ENCODE peak calls at places on chromosomes 16 and 17, in six cellular contexts. G is uterus, X is transverse colon, C is IMR-90, J is sigmoid colon, Z is vagina. W is an unnamed sample. For H3K4me1, the result is how much of the 10 kb centered on the place peaks cover.

GRCh38 chr16:55368205-55368604 is 44.2 kb downstream of the IRX6 start:
- DNase-seq in X (no peak), C (no peak), G (no peak), J (no peak), Z (no peak), W (no peak)

GRCh38 chr17:75319818-75320691 is 30.8 kb upstream of the SLC25A19 start:
- DNase-seq in J (no peak), X (peak), C (peak), G (no peak), Z (no peak), W (no peak)

GRCh38 chr17:19857640-19858039 is 10.1 kb downstream of the ULK2 start:
- DNase-seq in C (no peak), G (no peak), J (no peak), X (no peak), Z (no peak), W (no peak)

GRCh38 chr16:46649571-46649970 is 28.4 kb upstream of the SHCBP1 start:
- DNase-seq in G (peak), Z (no peak), J (peak), X (peak), C (peak), W (no peak)

GRCh38 chr17:49955157-49955556 is 13.8 kb upstream of the DLX4 start:
- DNase-seq in G (no peak), J (no peak), Z (no peak), C (no peak), X (no peak), W (no peak)

GRCh38 chr17:70024253-70024652 is 50.8 kb upstream of the KCNJ16 start:
- DNase-seq in Z (no peak), C (peak), G (no peak), J (no peak), X (no peak), W (no peak)

GRCh38 chr16:8251298-8251697 is 339.0 kb downstream of the TMEM114 start:
- DNase-seq in C (no peak), X (no peak), G (no peak), J (no peak), Z (no peak), W (no peak)

GRCh38 chr16:10081201-10081940 is 100.9 kb downstream of the GRIN2A start:
- DNase-seq in J (no peak), C (no peak), G (no peak), Z (no peak), X (no peak), W (no peak)

GRCh38 chr17:47968836-47969235 is 2.1 kb upstream of the CDK5RAP3 start:
- DNase-seq in Z (no peak), G (no peak), X (no peak), J (no peak), C (peak), W (no peak)

GRCh38 chr17:49545007-49545660 is 30.5 kb upstream of the NXPH3 start:
- DNase-seq in X (no peak), C (no peak), J (no peak), Z (no peak), G (no peak), W (no peak)

GRCh38 chr17:75301031-75301430 is 11.8 kb upstream of the SLC25A19 start:
- DNase-seq in X (no peak), J (no peak), G (no peak), Z (no peak), C (no peak), W (no peak)

GRCh38 chr16:28295213-28295612 is 2.9 kb downstream of the SBK1 start:
- DNase-seq in X (no peak), G (no peak), J (no peak), C (no peak), Z (no peak), W (no peak)

GRCh38 chr16:30068750-30069574 is 3.4 kb downstream of the ALDOA start:
- DNase-seq in J (no peak), Z (no peak), G (no peak), C (no peak), X (peak), W (no peak)

GRCh38 chr16:17053536-17054160 is 417.1 kb downstream of the XYLT1 start:
- DNase-seq in X (no peak), C (no peak), Z (no peak), G (no peak), J (no peak), W (no peak)

GRCh38 chr16:82129881-82130280 is 40.1 kb downstream of the MPHOSPH6 start:
- DNase-seq in X (no peak), C (no peak), G (no peak), J (no peak), Z (no peak), W (peak)

GRCh38 chr17:59381716-59382570 is 50.5 kb downstream of the YPEL2 start:
- DNase-seq in X (peak), G (peak), J (peak), Z (no peak), C (no peak), W (no peak)

GRCh38 chr17:13609953-13610352 is 8.2 kb upstream of the HS3ST3A1 start:
- DNase-seq in Z (no peak), C (no peak), J (no peak), G (no peak), X (no peak), W (no peak)

GRCh38 chr16:17364319-17365210 is 106.2 kb downstream of the XYLT1 start:
- DNase-seq in J (no peak), Z (no peak), G (peak), C (peak), X (no peak), W (no peak)

GRCh38 chr16:84507011-84507982 is 2.8 kb upstream of the MEAK7 start:
- DNase-seq in Z (no peak), G (no peak), C (no peak), X (peak), J (no peak), W (no peak)

GRCh38 chr17:45019177-45019711 is 32.2 kb downstream of the DCAKD start:
- DNase-seq in G (no peak), C (peak), X (peak), Z (no peak), J (peak), W (no peak)

GRCh38 chr16:55663770-55664677 is 8.2 kb downstream of the SLC6A2 start:
- DNase-seq in X (no peak), G (no peak), J (no peak), Z (no peak), C (no peak), W (no peak)

GRCh38 chr17:41620583-41621434 is 3.6 kb downstream of the KRT17 start:
- DNase-seq in Z (no peak), C (no peak), J (peak), X (no peak), G (no peak), W (no peak)

GRCh38 chr16:77556203-77556602 is 121.4 kb upstream of the ADAMTS18 start:
- DNase-seq in C (no peak), Z (no peak), X (no peak), J (no peak), G (no peak), W (no peak)

GRCh38 chr16:49352923-49353322 is 20.7 kb upstream of the C16orf78 start:
- DNase-seq in J (no peak), C (no peak), G (no peak), X (no peak), Z (no peak), W (no peak)

GRCh38 chr17:17044846-17045561 is 2.7 kb downstream of the MPRIP start:
- DNase-seq in X (no peak), C (peak), G (peak), J (peak), Z (no peak), W (peak)

GRCh38 chr17:45225964-45226530 is 4.4 kb downstream of the FMNL1 start:
- DNase-seq in Z (no peak), X (peak), C (no peak), G (peak), J (peak), W (peak)

GRCh38 chr16:50594332-50595260 is 46.4 kb downstream of the NKD1 start:
- DNase-seq in J (no peak), G (no peak), Z (no peak), C (no peak), X (no peak), W (peak)

GRCh38 chr16:50591800-50592771 is 43.9 kb downstream of the NKD1 start:
- DNase-seq in X (peak), G (no peak), J (peak), C (no peak), Z (no peak), W (peak)

GRCh38 chr16:50592996-50593395 is 44.8 kb downstream of the NKD1 start:
- DNase-seq in J (no peak), G (no peak), Z (no peak), X (no peak), C (no peak), W (no peak)

GRCh38 chr16:50595854-50596253 is 47.7 kb downstream of the NKD1 start:
- DNase-seq in X (no peak), Z (no peak), G (no peak), C (no peak), J (no peak), W (no peak)

DNA sequence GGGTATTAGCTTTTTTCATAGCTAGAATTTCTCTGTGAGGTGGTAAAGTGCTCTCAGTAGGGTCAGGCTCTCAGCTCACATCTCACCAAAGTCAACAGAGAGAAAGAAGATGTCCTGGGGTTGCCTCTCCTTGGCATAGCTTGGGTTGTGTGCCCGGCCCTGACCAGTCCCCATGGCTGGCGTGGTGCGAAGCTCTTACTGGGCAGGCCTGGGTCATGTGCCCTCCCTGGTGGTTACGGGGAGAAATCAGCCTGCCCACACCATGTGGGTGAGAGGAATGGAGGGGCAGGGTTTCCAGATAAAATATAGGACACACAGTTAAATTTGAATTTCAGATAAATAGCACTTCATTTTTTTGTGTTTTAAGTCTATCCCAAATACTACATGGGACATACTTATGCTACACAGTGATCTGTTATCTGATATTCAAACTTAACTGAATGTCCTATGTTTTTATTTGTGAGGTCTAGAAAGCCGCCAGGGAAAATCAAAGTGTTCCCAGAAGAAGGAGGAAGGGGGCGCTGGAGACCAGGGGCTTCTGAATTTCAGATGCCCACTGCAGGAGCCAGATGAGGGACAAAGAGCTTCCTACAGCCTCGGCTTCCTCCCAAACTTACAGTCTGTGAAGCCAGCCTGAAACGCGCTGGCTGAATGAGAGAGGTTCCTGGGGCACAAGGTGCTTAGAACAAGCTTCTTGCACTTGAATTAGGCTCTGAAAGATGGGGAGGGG is 45.4 kb downstream of the NKD1 start:
- DNase-seq in J (no peak), G (no peak), C (no peak), X (no peak), Z (no peak), W (no peak)
- H3K27ac ChIP-seq in J (peak), G (no peak), C (no peak), X (peak), Z (no peak), W (no peak)

GRCh38 chr16:87735270-87736002 is 30.4 kb downstream of the KLHDC4 start:
- DNase-seq in G (no peak), X (no peak), C (no peak), J (no peak), Z (no peak), W (no peak)
- H3K4me1 ChIP-seq in G (under half), X (under half), C (under half), J (under half), Z (under half), W (under half)

GRCh38 chr17:1676401-1676800 is 8.3 kb downstream of the PRPF8 start:
- DNase-seq in J (no peak), G (no peak), X (no peak), Z (no peak), C (no peak), W (no peak)

GRCh38 chr17:1673041-1673790 is 11.5 kb downstream of the PRPF8 start:
- DNase-seq in Z (no peak), C (no peak), J (peak), G (no peak), X (peak), W (peak)
- TF ChIP-seq POLR2A in Z (no peak), C (no peak), J (no peak), G (no peak), X (no peak), W (no peak)

GRCh38 chr16:31453255-31454204 is 5.8 kb upstream of the ARMC5 start:
- DNase-seq in Z (no peak), G (no peak), X (peak), J (peak), C (peak), W (peak)
- H3K27ac ChIP-seq in Z (peak), G (peak), X (peak), J (peak), C (peak), W (peak)

GRCh38 chr16:19809693-19810092 is 75.0 kb downstream of the GPRC5B start:
- DNase-seq in G (no peak), Z (no peak), C (no peak), X (no peak), J (peak), W (no peak)

GRCh38 chr16:19805459-19806160 is 79.0 kb downstream of the GPRC5B start:
- DNase-seq in G (no peak), C (no peak), X (no peak), J (no peak), Z (no peak), W (no peak)

GRCh38 chr16:19809121-19809635 is 75.5 kb downstream of the GPRC5B start:
- DNase-seq in X (no peak), Z (no peak), J (peak), C (peak), G (no peak), W (no peak)

GRCh38 chr16:19810817-19811731 is 73.6 kb downstream of the GPRC5B start:
- DNase-seq in J (peak), Z (no peak), X (no peak), C (peak), G (no peak), W (no peak)

DNA sequence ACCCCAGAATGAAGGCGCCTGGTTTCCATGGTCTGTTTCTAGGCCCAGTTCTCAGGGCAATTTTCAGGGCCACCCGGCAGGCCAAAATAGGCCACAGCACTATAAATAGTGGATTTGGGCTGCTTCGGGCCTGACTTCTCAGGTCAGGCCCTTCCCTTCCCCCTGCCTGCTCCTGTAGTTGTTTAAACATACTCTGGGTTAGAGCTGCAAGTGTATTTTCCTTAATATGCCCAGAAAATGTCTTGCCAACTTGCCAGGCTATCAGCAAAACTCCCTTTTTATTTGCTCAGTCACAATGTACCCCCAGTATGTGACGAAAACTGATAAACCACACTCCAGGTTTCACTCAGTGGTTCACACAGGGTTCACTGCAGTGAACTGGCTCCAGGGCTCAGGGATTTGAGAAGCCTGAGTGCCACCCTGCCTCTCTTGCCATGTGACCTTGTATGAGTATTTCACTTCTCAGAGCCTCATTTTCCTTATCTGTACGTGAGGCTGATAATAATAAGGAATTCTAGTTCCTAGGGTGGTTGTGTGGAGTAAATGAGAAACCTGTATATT is 76.5 kb downstream of the GPRC5B start:
- DNase-seq in G (no peak), X (no peak), J (peak), C (no peak), Z (no peak), W (no peak)
- H3K4me1 ChIP-seq in G (under half), X (under half), J (under half), C (under half), Z (under half), W (under half)

DNA sequence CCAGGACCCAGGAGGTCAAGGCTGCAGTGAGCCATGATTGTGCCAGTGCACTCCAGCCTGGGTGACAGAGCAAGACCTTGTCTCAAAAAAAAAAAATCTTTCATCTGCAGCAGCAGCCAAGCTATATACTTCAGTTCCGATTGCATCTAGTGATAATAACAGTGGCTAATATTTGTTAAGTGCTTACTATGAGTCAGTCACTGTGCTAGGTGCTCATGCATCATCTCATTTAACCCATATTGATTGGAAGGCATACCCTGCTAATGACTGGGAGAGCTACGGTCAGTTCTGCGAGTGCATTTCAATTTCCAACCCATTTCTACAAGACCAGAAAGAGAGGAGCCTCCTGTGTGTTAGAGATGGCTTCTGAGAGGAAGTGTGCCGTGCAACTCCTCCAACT is 7.7 kb upstream of the TUBG2 start:
- DNase-seq in G (no peak), J (no peak), C (no peak), Z (no peak), X (no peak), W (no peak)
- TF ChIP-seq POLR2A in G (no peak), J (no peak), C (no peak), Z (no peak), X (no peak), W (no peak)

GRCh38 chr16:69833791-69834282 is 71.7 kb downstream of the WWP2 start:
- DNase-seq in J (no peak), C (no peak), X (peak), Z (no peak), G (no peak), W (peak)

GRCh38 chr16:69830534-69831211 is 68.5 kb downstream of the WWP2 start:
- DNase-seq in Z (no peak), X (no peak), G (no peak), J (no peak), C (peak), W (no peak)

GRCh38 chr16:69834817-69835477 is 72.8 kb downstream of the WWP2 start:
- DNase-seq in Z (no peak), X (no peak), J (no peak), C (no peak), G (no peak), W (no peak)

GRCh38 chr16:69831212-69832123 is 69.3 kb downstream of the WWP2 start:
- DNase-seq in C (peak), G (no peak), X (no peak), Z (no peak), J (no peak), W (no peak)

GRCh38 chr16:69833357-69833781 is 71.2 kb downstream of the WWP2 start:
- DNase-seq in C (peak), G (no peak), X (no peak), Z (no peak), J (no peak), W (no peak)
- H3K27ac ChIP-seq in C (peak), G (no peak), X (peak), Z (no peak), J (no peak), W (peak)

DNA sequence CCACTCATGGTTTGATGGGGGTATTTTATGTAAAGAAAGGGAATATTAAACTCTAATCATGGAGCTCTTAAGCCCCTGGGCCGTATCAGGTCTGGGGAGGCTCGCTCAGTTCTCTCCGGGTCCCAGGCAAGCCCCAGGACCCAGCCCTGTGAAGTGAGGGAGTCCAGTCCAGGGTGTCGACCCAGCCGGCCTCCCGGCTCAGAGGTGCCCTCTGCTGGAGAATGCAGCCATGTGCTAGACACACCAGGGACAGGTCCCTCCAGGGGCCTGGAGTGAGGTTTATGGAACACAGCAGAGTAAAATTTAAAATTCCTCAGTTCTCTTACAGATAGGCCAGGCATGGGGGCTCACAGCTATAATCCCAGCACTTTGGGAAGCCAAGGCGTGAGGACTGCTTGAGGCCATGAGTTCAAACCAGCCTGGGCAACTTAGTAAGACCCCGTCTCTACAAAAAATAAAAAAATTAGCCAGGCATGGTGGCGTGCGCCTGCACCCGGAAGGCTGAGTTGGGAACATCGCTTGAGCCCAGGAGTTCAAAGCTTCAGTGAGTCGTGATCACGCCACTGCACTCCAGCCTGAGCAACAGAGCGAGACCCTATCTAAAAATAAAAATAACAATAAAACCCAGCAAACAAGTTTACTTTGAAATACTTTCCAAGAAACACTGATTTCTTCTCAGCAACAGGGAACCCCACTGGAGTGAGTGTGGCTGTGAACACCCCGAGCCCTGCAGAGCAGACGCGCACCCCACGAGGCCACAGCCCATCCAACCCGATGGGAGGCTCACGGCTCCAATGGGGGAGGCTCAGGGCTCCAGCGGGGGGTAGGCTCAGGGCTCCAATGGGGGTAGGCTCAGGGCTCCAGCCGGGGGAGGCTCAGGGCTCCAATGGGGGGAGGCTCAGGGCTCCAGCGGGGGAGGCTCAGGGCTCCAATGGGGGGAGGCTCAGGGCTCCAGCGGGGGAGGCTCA is 72.2 kb downstream of the ZNF778 start:
- DNase-seq in Z (no peak), J (peak), X (peak), G (no peak), C (peak), W (peak)
- H3K4me1 ChIP-seq in Z (under half), J (under half), X (under half), G (under half), C (under half), W (under half)

DNA sequence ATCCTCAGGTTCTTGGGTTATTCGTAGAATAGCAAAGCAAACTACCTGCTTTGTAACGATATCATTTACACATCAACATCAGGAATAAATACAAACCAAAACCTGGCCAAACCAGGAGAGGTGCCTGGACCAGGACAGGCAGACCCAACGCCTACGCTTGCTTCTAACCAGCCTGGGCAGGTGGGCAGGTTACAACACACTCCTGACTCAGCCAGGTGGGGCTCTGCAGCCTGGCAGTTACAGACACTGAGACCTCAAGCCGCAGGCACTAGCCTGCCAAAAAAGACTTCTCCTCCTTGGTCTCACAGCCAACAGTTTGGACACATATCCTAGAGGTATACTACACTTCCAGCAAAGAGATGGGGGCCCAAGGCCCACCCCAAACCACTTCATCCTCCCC is 14.0 kb downstream of the ANKRD11 start:
- DNase-seq in X (no peak), J (no peak), C (no peak), Z (no peak), G (no peak), W (no peak)
- TF ChIP-seq POLR2A in X (no peak), J (no peak), C (no peak), Z (no peak), G (no peak), W (no peak)

W was measured in adrenal gland.